ENCODE peak calls at places on chromosomes 12 and 14, in ten cellular contexts. Z is T-helper 17 cell; D is adipocyte; O is dorsolateral prefrontal cortex; R is stimulated activated CD4-positive, alpha-beta T cell treated with anti-CD3 and anti-CD28 coated beads, Interleukin-4, amount 100 ng/mL, for 24 hours; S is GOT3; W is BE2C; A is COR-L47; C is left ventricle myocardium inferior; L is amygdala. B is an unnamed sample.

GRCh38 chr14:33070474-33070873 is 131.8 kb downstream of the NPAS3 start:
- DNase-seq in Z (no peak), D (no peak), O (no peak), R (no peak), S (no peak), W (no peak), A (no peak), C (no peak), L (no peak), B (no peak)

GRCh38 chr12:25415004-25415403 is 138.1 kb downstream of the LMNTD1 start:
- DNase-seq in Z (no peak), D (no peak), O (no peak), R (no peak), S (no peak), W (no peak), A (no peak), C (no peak), L (no peak), B (no peak)

GRCh38 chr14:76919811-76920571 is 93.8 kb downstream of the LRRC74A start:
- DNase-seq in Z (peak), D (peak), O (no peak), R (peak), S (no peak), W (peak), A (peak), C (peak), L (no peak), B (no peak)

GRCh38 chr12:62130400-62130799 is 129.8 kb upstream of the USP15 start:
- DNase-seq in Z (no peak), D (no peak), O (no peak), R (no peak), S (no peak), W (no peak), A (no peak), C (no peak), L (no peak), B (no peak)

GRCh38 chr14:38197761-38198345 is 9.9 kb upstream of the SSTR1 start:
- DNase-seq in Z (no peak), D (no peak), O (no peak), R (no peak), S (no peak), W (no peak), A (no peak), C (no peak), L (no peak), B (no peak)

GRCh38 chr12:8664228-8664963 is 1.8 kb upstream of the MFAP5 start:
- DNase-seq in Z (no peak), D (no peak), O (no peak), R (no peak), S (no peak), W (no peak), A (no peak), C (peak), L (no peak), B (no peak)

GRCh38 chr12:4562034-4562657 is at the start of gene DYRK4:
- DNase-seq in Z (no peak), D (peak), O (peak), R (no peak), S (peak), W (peak), A (peak), C (peak), L (no peak), B (no peak)

GRCh38 chr12:54173906-54174471 is 14.8 kb downstream of the SMUG1 start:
- DNase-seq in Z (no peak), D (no peak), O (no peak), R (no peak), S (no peak), W (no peak), A (no peak), C (no peak), L (no peak), B (no peak)

GRCh38 chr12:39402922-39403321 is 40.0 kb downstream of the KIF21A start:
- DNase-seq in Z (no peak), D (no peak), O (no peak), R (no peak), S (no peak), W (no peak), A (no peak), C (no peak), L (no peak), B (no peak)

GRCh38 chr14:100025111-100025510 is 40.1 kb upstream of the EVL start:
- DNase-seq in Z (no peak), D (peak), O (no peak), R (peak), S (no peak), W (peak), A (no peak), C (no peak), L (no peak), B (no peak)

GRCh38 chr12:116130431-116130830 is 147.1 kb downstream of the MED13L start:
- DNase-seq in Z (no peak), D (peak), O (no peak), R (no peak), S (no peak), W (no peak), A (no peak), C (no peak), L (no peak), B (no peak)

GRCh38 chr12:100346660-100347059 is 10.2 kb upstream of the SLC17A8 start:
- DNase-seq in Z (no peak), D (no peak), O (no peak), R (no peak), S (no peak), W (no peak), A (no peak), C (no peak), L (no peak), B (no peak)

GRCh38 chr14:101351769-101352168 is 209.5 kb upstream of the DIO3 start:
- DNase-seq in Z (no peak), D (no peak), O (no peak), R (no peak), S (no peak), W (no peak), A (no peak), C (no peak), L (no peak), B (no peak)

GRCh38 chr14:100078216-100078780 is 13.1 kb downstream of the EVL start:
- DNase-seq in Z (no peak), D (no peak), O (no peak), R (no peak), S (no peak), W (no peak), A (no peak), C (no peak), L (no peak), B (no peak)

GRCh38 chr12:73225941-73226340 is 953.8 kb downstream of the TRHDE start:
- DNase-seq in Z (no peak), D (no peak), O (no peak), R (no peak), S (no peak), W (no peak), A (no peak), C (no peak), L (no peak), B (no peak)

GRCh38 chr12:105835505-105835904 is 303.2 kb downstream of the NUAK1 start:
- DNase-seq in Z (no peak), D (no peak), O (no peak), R (no peak), S (no peak), W (no peak), A (no peak), C (no peak), L (no peak), B (no peak)

GRCh38 chr12:122079532-122080081 is 1.1 kb downstream of the MLXIP start:
- DNase-seq in Z (no peak), D (peak), O (no peak), R (no peak), S (no peak), W (no peak), A (peak), C (no peak), L (no peak), B (peak)

GRCh38 chr14:66443158-66443695 is 42.9 kb upstream of the CCDC196 start:
- DNase-seq in Z (no peak), D (no peak), O (no peak), R (no peak), S (no peak), W (no peak), A (no peak), C (no peak), L (no peak), B (no peak)

GRCh38 chr12:90301734-90302133 is 593.1 kb upstream of the ATP2B1 start:
- DNase-seq in Z (no peak), D (peak), O (no peak), R (no peak), S (no peak), W (no peak), A (no peak), C (no peak), L (no peak), B (no peak)

GRCh38 chr12:34302131-34302885 is 280.0 kb downstream of the ALG10 start:
- DNase-seq in Z (no peak), D (no peak), O (no peak), R (no peak), S (no peak), W (no peak), A (no peak), C (no peak), L (no peak), B (no peak)

GRCh38 chr12:82425241-82425640 is 66.9 kb downstream of the METTL25 start:
- DNase-seq in Z (no peak), D (peak), O (no peak), R (no peak), S (no peak), W (no peak), A (no peak), C (no peak), L (no peak), B (no peak)

GRCh38 chr14:78612666-78613065 is 442.5 kb downstream of the NRXN3 start:
- DNase-seq in Z (no peak), D (peak), O (no peak), R (no peak), S (no peak), W (no peak), A (no peak), C (no peak), L (no peak), B (no peak)

GRCh38 chr12:113766133-113766879 is 199.8 kb downstream of the RBM19 start:
- DNase-seq in Z (no peak), D (no peak), O (no peak), R (no peak), S (no peak), W (peak), A (no peak), C (no peak), L (no peak), B (no peak)

GRCh38 chr14:20387577-20387976 is 25.7 kb downstream of the TEP1 start:
- DNase-seq in Z (no peak), D (no peak), O (no peak), R (no peak), S (no peak), W (no peak), A (no peak), C (no peak), L (no peak), B (no peak)

GRCh38 chr12:58750484-58750883 is 169.8 kb downstream of the LRIG3 start:
- DNase-seq in Z (no peak), D (peak), O (no peak), R (no peak), S (peak), W (no peak), A (no peak), C (no peak), L (no peak), B (no peak)

GRCh38 chr12:102769323-102769916 is 147.6 kb downstream of the PAH start:
- DNase-seq in Z (no peak), D (peak), O (peak), R (peak), S (no peak), W (peak), A (peak), C (peak), L (peak), B (peak)

GRCh38 chr14:58772061-58772604 is 134.4 kb downstream of the DACT1 start:
- DNase-seq in Z (no peak), D (no peak), O (no peak), R (no peak), S (no peak), W (no peak), A (no peak), C (no peak), L (no peak), B (no peak)

GRCh38 chr14:64253672-64254071 is 40.5 kb downstream of the ESR2 start:
- DNase-seq in Z (no peak), D (peak), O (no peak), R (no peak), S (no peak), W (no peak), A (no peak), C (no peak), L (no peak), B (no peak)

GRCh38 chr12:91687052-91688017 is 458.3 kb downstream of the BTG1 start:
- DNase-seq in Z (no peak), D (no peak), O (no peak), R (peak), S (no peak), W (no peak), A (no peak), C (no peak), L (no peak), B (no peak)

GRCh38 chr12:109875572-109876131 is 4.7 kb downstream of the GLTP start:
- DNase-seq in Z (no peak), D (no peak), O (no peak), R (no peak), S (no peak), W (no peak), A (no peak), C (no peak), L (no peak), B (no peak)

GRCh38 chr14:32049361-32050103 is 27.6 kb upstream of the ARHGAP5 start:
- DNase-seq in Z (no peak), D (no peak), O (no peak), R (no peak), S (no peak), W (no peak), A (peak), C (no peak), L (no peak), B (no peak)

GRCh38 chr14:101123639-101124525 is 220.4 kb upstream of the RTL1 start:
- DNase-seq in Z (no peak), D (peak), O (peak), R (no peak), S (no peak), W (peak), A (no peak), C (no peak), L (no peak), B (peak)

GRCh38 chr14:105855893-105856675 is 329.7 kb downstream of the TMEM121 start:
- DNase-seq in Z (no peak), D (no peak), O (no peak), R (no peak), S (no peak), W (peak), A (no peak), C (peak), L (no peak), B (no peak)

GRCh38 chr14:75205586-75205985 is 29.2 kb upstream of the TMED10 start:
- DNase-seq in Z (no peak), D (no peak), O (no peak), R (no peak), S (no peak), W (no peak), A (no peak), C (no peak), L (no peak), B (no peak)

GRCh38 chr12:31928246-31929139 is 30.7 kb upstream of the RESF1 start:
- DNase-seq in Z (no peak), D (no peak), O (no peak), R (peak), S (no peak), W (no peak), A (no peak), C (no peak), L (no peak), B (no peak)